ENCODE peak calls at places on chromosomes 12 and 14, in five cellular contexts. Y is GM12891, G is GM12878, C is H1, R is HepG2. K is an unnamed sample.

GRCh38 chr12:66074561-66074960 is 56.0 kb downstream of the LLPH start:
- DNase-seq in Y (no peak), G (no peak), C (no peak), R (peak; percentile 12), K (no peak)

GRCh38 chr14:73713206-73713803 is 879 bp downstream of the PNMA1 start:
- DNase-seq in Y (no peak), G (no peak), C (no peak), R (no peak), K (no peak)

GRCh38 chr14:49930720-49931119 is 37.8 kb downstream of the ARF6 start:
- DNase-seq in Y (no peak), G (no peak), C (no peak), R (no peak), K (no peak)

GRCh38 chr12:56358836-56359532 is 923 bp downstream of the STAT2 start:
- DNase-seq in Y (no peak), G (no peak), C (no peak), R (no peak), K (no peak)

GRCh38 chr12:76898472-76898871 is 19.7 kb upstream of the CSRP2 start:
- DNase-seq in Y (no peak), G (no peak), C (no peak), R (no peak), K (no peak)

GRCh38 chr12:41956353-41956752 is 188.3 kb downstream of the GXYLT1 start:
- DNase-seq in Y (no peak), G (no peak), C (no peak), R (no peak), K (no peak)

GRCh38 chr14:20546877-20547276 is 14.0 kb downstream of the RNASE9 start:
- DNase-seq in Y (no peak), G (no peak), C (no peak), R (peak; percentile 3), K (no peak)

GRCh38 chr12:121165316-121165715 is 32.6 kb downstream of the P2RX7 start:
- DNase-seq in Y (no peak), G (no peak), C (no peak), R (no peak), K (no peak)

GRCh38 chr12:104155711-104156555 is 17.9 kb upstream of the NFYB start:
- DNase-seq in Y (no peak), G (no peak), C (no peak), R (no peak), K (no peak)

GRCh38 chr14:94622653-94623421 is 10.6 kb downstream of the SERPINA3 start:
- DNase-seq in Y (no peak), G (no peak), C (no peak), R (no peak), K (no peak)

GRCh38 chr12:65319680-65320193 is 41.3 kb downstream of the MSRB3 start:
- DNase-seq in Y (no peak), G (no peak), C (no peak), R (peak; percentile 11), K (no peak)

GRCh38 chr12:5692850-5693249 is 252.2 kb downstream of the ANO2 start:
- DNase-seq in Y (no peak), G (no peak), C (no peak), R (no peak), K (no peak)

GRCh38 chr14:91249841-91250616 is 5.5 kb upstream of the GPR68 start:
- DNase-seq in Y (peak; percentile 64), G (peak; percentile 90), C (no peak), R (peak; percentile 41), K (peak; percentile 58)

GRCh38 chr12:57809425-57809824 is 9.1 kb downstream of the AVIL start:
- DNase-seq in Y (no peak), G (no peak), C (no peak), R (no peak), K (no peak)

GRCh38 chr12:124405151-124405550 is 110.3 kb downstream of the RFLNA start:
- DNase-seq in Y (no peak), G (no peak), C (no peak), R (no peak), K (no peak)

GRCh38 chr12:124401563-124402180 is 106.8 kb downstream of the RFLNA start:
- DNase-seq in Y (no peak), G (no peak), C (no peak), R (no peak), K (no peak)

GRCh38 chr12:124404162-124404561 is 109.3 kb downstream of the RFLNA start:
- DNase-seq in Y (no peak), G (no peak), C (no peak), R (no peak), K (no peak)

GRCh38 chr12:124402281-124403066 is 107.6 kb downstream of the RFLNA start:
- DNase-seq in Y (no peak), G (no peak), C (no peak), R (no peak), K (no peak)

GRCh38 chr12:124403273-124403672 is 108.4 kb downstream of the RFLNA start:
- DNase-seq in Y (no peak), G (no peak), C (no peak), R (no peak), K (no peak)
- TF ChIP-seq POLR2AphosphoS5 in Y (no peak), G (no peak), C (no peak), R (no peak), K (no peak)

GRCh38 chr14:35133542-35134328 is 11.4 kb downstream of the PRORP start:
- DNase-seq in Y (no peak), G (no peak), C (no peak), R (peak; percentile 63), K (no peak)
- TF ChIP-seq POLR2A in Y (no peak), G (no peak), C (no peak), R (no peak), K (no peak)

GRCh38 chr12:124519741-124520140 is 47.7 kb downstream of the NCOR2 start:
- DNase-seq in Y (no peak), G (no peak), C (no peak), R (no peak), K (no peak)

GRCh38 chr12:124520896-124521295 is 46.5 kb downstream of the NCOR2 start:
- DNase-seq in Y (no peak), G (no peak), C (no peak), R (no peak), K (no peak)

GRCh38 chr12:124517260-124518050 is 50.0 kb downstream of the NCOR2 start:
- DNase-seq in Y (no peak), G (no peak), C (no peak), R (no peak), K (no peak)

GRCh38 chr12:124518051-124518932 is 49.1 kb downstream of the NCOR2 start:
- DNase-seq in Y (no peak), G (no peak), C (no peak), R (peak; percentile 93), K (no peak)

DNA sequence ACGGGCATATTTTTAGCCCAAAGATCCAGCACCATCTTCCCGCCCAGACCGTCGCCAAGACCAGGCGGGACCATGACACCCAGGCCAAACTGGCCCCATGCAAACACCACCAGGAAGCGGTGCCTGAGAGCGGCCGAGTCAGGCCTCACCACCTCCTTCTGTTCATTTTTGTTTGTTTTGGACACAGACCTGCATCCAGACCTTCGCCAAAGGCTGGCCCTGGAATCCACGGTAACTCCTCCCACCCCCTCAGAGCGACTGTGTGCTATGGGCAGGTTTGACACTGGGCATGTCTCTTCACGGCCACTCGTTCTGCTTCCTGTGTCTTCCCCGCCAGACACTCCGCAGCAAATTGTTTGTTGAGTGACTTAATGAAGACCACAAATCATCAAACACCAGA is 47.2 kb downstream of the NCOR2 start:
- DNase-seq in Y (no peak), G (no peak), C (no peak), R (peak; percentile 34), K (no peak)
- TF ChIP-seq TAF1 in Y (no peak), G (no peak), C (no peak), R (no peak), K (no peak)

DNA sequence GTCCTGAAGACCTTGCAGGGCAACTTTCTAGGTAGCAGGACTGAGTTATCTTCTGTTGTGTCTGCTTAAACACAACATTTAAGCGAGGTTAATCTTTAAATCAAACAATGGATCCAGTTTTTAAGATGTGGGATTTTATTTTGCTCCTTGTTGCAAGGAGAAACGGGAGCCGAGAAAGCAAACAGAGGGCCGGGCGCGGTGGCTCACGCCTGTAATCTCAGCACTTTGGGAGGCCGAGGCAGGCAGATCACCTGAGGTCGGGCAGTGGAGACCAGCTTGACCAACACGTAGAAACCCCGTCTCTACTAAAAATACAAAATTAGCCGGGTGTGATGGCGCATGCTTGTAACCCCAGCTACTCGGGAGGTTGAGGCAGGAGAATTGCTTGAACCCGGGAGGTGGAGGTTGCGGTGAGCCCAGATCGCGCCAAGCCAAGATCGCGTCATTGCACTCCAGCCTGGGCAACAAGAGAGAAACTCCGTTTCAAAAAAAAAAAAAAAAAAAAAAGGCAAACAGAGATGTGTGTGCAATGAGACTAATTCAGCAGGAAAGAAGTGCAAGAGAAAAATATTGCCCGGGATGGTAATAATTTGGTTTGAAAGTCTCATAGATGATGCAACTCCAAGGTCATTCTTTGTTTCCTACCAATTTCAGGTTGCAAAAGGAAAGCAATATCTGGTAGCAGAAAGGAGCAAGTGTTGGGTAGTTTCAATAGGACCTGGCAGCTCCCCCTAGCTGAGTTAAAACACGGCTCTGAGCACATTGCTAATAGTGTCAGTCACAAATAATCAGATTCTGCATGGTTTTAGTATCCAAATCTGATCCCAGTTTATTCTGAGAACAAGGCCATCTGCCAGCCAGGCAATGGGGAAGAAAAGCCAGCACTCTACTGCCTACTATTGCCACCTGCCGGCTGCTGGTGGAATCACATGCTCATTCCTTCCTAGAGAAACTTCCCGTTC is 141.4 kb downstream of the PPM1H start:
- DNase-seq in Y (no peak), G (peak; percentile 27), C (peak; percentile 61), R (peak; percentile 51), K (no peak)
- TF ChIP-seq POLR2AphosphoS5 in Y (no peak), G (no peak), C (no peak), R (no peak), K (no peak)

GRCh38 chr14:63421919-63422318 is 103.2 kb upstream of the GPHB5 start:
- DNase-seq in Y (no peak), G (no peak), C (no peak), R (no peak), K (no peak)
- TF ChIP-seq POLR2A in Y (no peak), G (no peak), C (no peak), R (no peak), K (no peak)

DNA sequence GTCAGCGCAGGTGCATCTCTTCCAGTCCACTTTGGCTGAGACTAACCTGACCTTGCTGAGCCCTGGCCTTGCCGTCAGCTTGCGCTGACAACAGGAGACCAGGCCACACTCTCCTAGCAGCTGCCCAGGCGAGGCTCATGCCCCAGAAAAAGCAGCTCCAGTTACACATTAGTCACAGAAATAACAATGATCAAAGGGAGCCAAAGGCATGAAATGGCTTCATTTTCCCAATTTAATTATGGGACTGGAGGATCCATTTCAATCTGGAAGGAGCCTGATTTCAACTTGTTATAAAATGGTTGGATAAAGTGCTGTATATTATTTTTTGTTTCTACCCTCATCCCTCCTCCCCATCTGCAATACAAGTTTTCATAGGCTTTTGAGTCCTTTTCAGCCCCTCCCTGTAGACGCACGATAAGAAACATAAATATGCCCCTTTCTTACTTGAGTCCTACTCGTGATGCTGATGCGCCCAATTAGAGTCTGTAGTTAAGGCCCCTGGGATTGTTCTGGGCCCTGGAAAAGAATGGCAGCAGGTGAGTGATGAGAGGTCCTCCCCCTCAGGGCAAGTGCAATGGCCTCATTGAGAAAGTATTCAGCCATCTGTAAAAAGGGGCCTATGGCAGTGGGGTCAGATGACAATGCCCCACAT is 376.0 kb downstream of the C12orf75 start:
- DNase-seq in Y (no peak), G (no peak), C (peak; percentile 39), R (no peak), K (no peak)
- TF ChIP-seq TAF1 in Y (no peak), G (no peak), C (no peak), R (no peak), K (no peak)